ENCODE peak calls at places on chromosomes 11 and 22, in six cellular contexts. One of them, this sample, is unnamed.

GRCh38 chr11:69297926-69298777 is 4.2 kb downstream of the MYEOV start:
- DNase-seq in fibroblast of the aortic adventitia: peak
- DNase-seq in omental fat pad: peak
- DNase-seq in NCI-H1417 treated with DMSO at 0.1 percent for 48 hours: no peak
- DNase-seq in A172: peak
- DNase-seq in GM13977: peak
- DNase-seq in this sample: peak

GRCh38 chr11:73481626-73482025 is 105.4 kb downstream of the RELT start:
- DNase-seq in fibroblast of the aortic adventitia: no peak
- DNase-seq in omental fat pad: no peak
- DNase-seq in NCI-H1417 treated with DMSO at 0.1 percent for 48 hours: no peak
- DNase-seq in A172: no peak
- DNase-seq in GM13977: no peak
- DNase-seq in this sample: no peak

GRCh38 chr11:102798012-102798746 is at the start of gene MMP1:
- DNase-seq in fibroblast of the aortic adventitia: peak
- DNase-seq in omental fat pad: no peak
- DNase-seq in NCI-H1417 treated with DMSO at 0.1 percent for 48 hours: no peak
- DNase-seq in A172: peak
- DNase-seq in GM13977: no peak
- DNase-seq in this sample: no peak

GRCh38 chr11:134664863-134665535 is 253.0 kb upstream of the B3GAT1 start:
- DNase-seq in fibroblast of the aortic adventitia: no peak
- DNase-seq in omental fat pad: no peak
- DNase-seq in NCI-H1417 treated with DMSO at 0.1 percent for 48 hours: no peak
- DNase-seq in A172: no peak
- DNase-seq in GM13977: no peak
- DNase-seq in this sample: no peak

GRCh38 chr11:62489204-62489603 is 57.4 kb downstream of the AHNAK start:
- DNase-seq in fibroblast of the aortic adventitia: peak
- DNase-seq in omental fat pad: no peak
- DNase-seq in NCI-H1417 treated with DMSO at 0.1 percent for 48 hours: no peak
- DNase-seq in A172: no peak
- DNase-seq in GM13977: no peak
- DNase-seq in this sample: no peak

GRCh38 chr11:77199346-77199745 is 71.3 kb downstream of the MYO7A start:
- DNase-seq in fibroblast of the aortic adventitia: no peak
- DNase-seq in omental fat pad: no peak
- DNase-seq in NCI-H1417 treated with DMSO at 0.1 percent for 48 hours: no peak
- DNase-seq in A172: no peak
- DNase-seq in GM13977: no peak
- DNase-seq in this sample: no peak

GRCh38 chr22:43185860-43186261 is 1.1 kb downstream of the TTLL12 start:
- DNase-seq in fibroblast of the aortic adventitia: peak
- DNase-seq in omental fat pad: no peak
- DNase-seq in NCI-H1417 treated with DMSO at 0.1 percent for 48 hours: no peak
- DNase-seq in A172: no peak
- DNase-seq in GM13977: no peak
- DNase-seq in this sample: no peak

GRCh38 chr11:87437844-87438223 is 400.1 kb downstream of the TMEM135 start:
- DNase-seq in fibroblast of the aortic adventitia: peak
- DNase-seq in omental fat pad: no peak
- DNase-seq in NCI-H1417 treated with DMSO at 0.1 percent for 48 hours: no peak
- DNase-seq in A172: peak
- DNase-seq in GM13977: no peak
- DNase-seq in this sample: no peak

GRCh38 chr11:75524576-75525432 is 937 bp downstream of the GDPD5 start:
- DNase-seq in fibroblast of the aortic adventitia: no peak
- DNase-seq in omental fat pad: no peak
- DNase-seq in NCI-H1417 treated with DMSO at 0.1 percent for 48 hours: no peak
- DNase-seq in A172: peak
- DNase-seq in GM13977: peak
- DNase-seq in this sample: peak